ENCODE peak calls at places on chromosomes 3 and 15, in seven cellular contexts. V is NCI-H1092, L is occipital lobe, Y is tibial artery, G is NCI-H1105, E is SW 1271, W is omental fat pad. K is an unnamed sample.
A peak's percentile ranks its signal among the peaks of the same experiment; 100 is the strongest.

GRCh38 chr3:32238816-32239637 is 547 bp downstream of the CMTM8 start:
- DNase-seq in V (no peak), L (no peak), Y (no peak), G (peak; percentile 6), E (no peak), W (no peak), K (no peak)

GRCh38 chr15:85543741-85544155 is 163.3 kb downstream of the AKAP13 start:
- DNase-seq in V (no peak), L (no peak), Y (peak; percentile 78), G (peak; percentile 64), E (no peak), W (no peak), K (peak; percentile 53)

GRCh38 chr3:5205165-5205941 is 17.8 kb downstream of the EDEM1 start:
- DNase-seq in V (no peak), L (peak; percentile 23), Y (no peak), G (no peak), E (no peak), W (no peak), K (no peak)

GRCh38 chr3:157061271-157061670 is 98.7 kb downstream of the CCNL1 start:
- DNase-seq in V (no peak), L (no peak), Y (no peak), G (no peak), E (no peak), W (no peak), K (no peak)

GRCh38 chr3:15630646-15631350 is 29.3 kb downstream of the BTD start:
- DNase-seq in V (no peak), L (no peak), Y (no peak), G (no peak), E (peak; percentile 63), W (no peak), K (no peak)

GRCh38 chr15:41017051-41017735 is 63.9 kb downstream of the CHAC1 start:
- DNase-seq in V (no peak), L (no peak), Y (no peak), G (no peak), E (no peak), W (no peak), K (no peak)

GRCh38 chr3:29747991-29748390 is 467.1 kb downstream of the RBMS3 start:
- DNase-seq in V (no peak), L (no peak), Y (no peak), G (no peak), E (no peak), W (no peak), K (no peak)

GRCh38 chr3:168003911-168004310 is 91.8 kb downstream of the GOLIM4 start:
- DNase-seq in V (no peak), L (no peak), Y (no peak), G (no peak), E (no peak), W (no peak), K (no peak)

GRCh38 chr15:65642588-65642987 is 20.9 kb downstream of the SLC24A1 start:
- DNase-seq in V (no peak), L (no peak), Y (no peak), G (no peak), E (no peak), W (no peak), K (no peak)

GRCh38 chr3:58562498-58562897 is 14.7 kb downstream of the FAM107A start:
- DNase-seq in V (no peak), L (no peak), Y (peak; percentile 45), G (no peak), E (no peak), W (no peak), K (no peak)

GRCh38 chr3:196517142-196517808 is 2.1 kb upstream of the SMCO1 start:
- DNase-seq in V (no peak), L (no peak), Y (no peak), G (no peak), E (no peak), W (no peak), K (no peak)